ENCODE peak calls at places on chromosomes 1 and 21, in eight cellular contexts. One of them, this sample, is unnamed. For H3K4me1, the result is how much of the 10 kb centered on the place peaks cover.

GRCh38 chr1:909861-910310 is 13.8 kb upstream of the SAMD11 start:
- DNase-seq in ovary: no peak
- DNase-seq in breast epithelium: peak
- DNase-seq in psoas muscle: no peak
- DNase-seq in transverse colon: peak
- DNase-seq in iPS DF 6.9: no peak
- DNase-seq in SJCRH30: no peak
- DNase-seq in thyroid gland: no peak
- DNase-seq in this sample: peak

GRCh38 chr1:207619833-207620572 is 24.9 kb upstream of the CR1L start:
- DNase-seq in ovary: peak
- DNase-seq in breast epithelium: no peak
- DNase-seq in psoas muscle: no peak
- DNase-seq in transverse colon: no peak
- DNase-seq in iPS DF 6.9: no peak
- DNase-seq in SJCRH30: peak
- DNase-seq in thyroid gland: peak
- DNase-seq in this sample: peak

GRCh38 chr1:232084584-232085223 is 458.1 kb downstream of the DISC1 start:
- DNase-seq in ovary: no peak
- DNase-seq in breast epithelium: no peak
- DNase-seq in psoas muscle: no peak
- DNase-seq in transverse colon: no peak
- DNase-seq in iPS DF 6.9: peak
- DNase-seq in SJCRH30: peak
- DNase-seq in thyroid gland: no peak
- DNase-seq in this sample: no peak

GRCh38 chr1:55993608-55994251 is 585.6 kb downstream of the PLPP3 start:
- DNase-seq in ovary: no peak
- DNase-seq in breast epithelium: no peak
- DNase-seq in psoas muscle: no peak
- DNase-seq in transverse colon: no peak
- DNase-seq in iPS DF 6.9: no peak
- DNase-seq in SJCRH30: no peak
- DNase-seq in thyroid gland: no peak
- DNase-seq in this sample: no peak

GRCh38 chr1:2446394-2446793 is 29.7 kb upstream of the PLCH2 start:
- DNase-seq in ovary: no peak
- DNase-seq in breast epithelium: no peak
- DNase-seq in psoas muscle: no peak
- DNase-seq in transverse colon: no peak
- DNase-seq in iPS DF 6.9: no peak
- DNase-seq in SJCRH30: no peak
- DNase-seq in thyroid gland: no peak
- DNase-seq in this sample: no peak

GRCh38 chr1:99297923-99298322 is 33.6 kb downstream of the PLPPR4 start:
- DNase-seq in ovary: no peak
- DNase-seq in breast epithelium: no peak
- DNase-seq in psoas muscle: no peak
- DNase-seq in transverse colon: no peak
- DNase-seq in iPS DF 6.9: no peak
- DNase-seq in SJCRH30: no peak
- DNase-seq in thyroid gland: no peak
- DNase-seq in this sample: no peak

GRCh38 chr21:42683371-42684108 is 30.1 kb downstream of the PDE9A start:
- DNase-seq in ovary: no peak
- DNase-seq in breast epithelium: no peak
- DNase-seq in psoas muscle: no peak
- DNase-seq in transverse colon: no peak
- DNase-seq in iPS DF 6.9: no peak
- DNase-seq in SJCRH30: no peak
- DNase-seq in thyroid gland: no peak
- DNase-seq in this sample: no peak

GRCh38 chr1:17612831-17613230 is 73.3 kb downstream of the ARHGEF10L start:
- DNase-seq in ovary: no peak
- DNase-seq in breast epithelium: no peak
- DNase-seq in psoas muscle: no peak
- DNase-seq in transverse colon: no peak
- DNase-seq in iPS DF 6.9: no peak
- DNase-seq in SJCRH30: no peak
- DNase-seq in thyroid gland: no peak
- DNase-seq in this sample: no peak

GRCh38 chr1:228375578-228376261 is 30.9 kb downstream of the TRIM11 start:
- DNase-seq in ovary: no peak
- DNase-seq in breast epithelium: no peak
- DNase-seq in psoas muscle: peak
- DNase-seq in transverse colon: no peak
- DNase-seq in iPS DF 6.9: no peak
- DNase-seq in SJCRH30: no peak
- DNase-seq in thyroid gland: no peak
- DNase-seq in this sample: peak

GRCh38 chr1:98315309-98315708 is 346.2 kb upstream of the SNX7 start:
- DNase-seq in ovary: no peak
- DNase-seq in breast epithelium: no peak
- DNase-seq in psoas muscle: no peak
- DNase-seq in transverse colon: no peak
- DNase-seq in iPS DF 6.9: no peak
- DNase-seq in SJCRH30: no peak
- DNase-seq in thyroid gland: no peak
- DNase-seq in this sample: no peak

GRCh38 chr1:18535391-18536210 is 54.9 kb downstream of the KLHDC7A start:
- DNase-seq in ovary: no peak
- DNase-seq in breast epithelium: no peak
- DNase-seq in psoas muscle: no peak
- DNase-seq in transverse colon: peak
- DNase-seq in iPS DF 6.9: no peak
- DNase-seq in SJCRH30: no peak
- DNase-seq in thyroid gland: no peak
- DNase-seq in this sample: no peak

GRCh38 chr21:46570119-46570518 is 34.8 kb downstream of the S100B start:
- DNase-seq in ovary: no peak
- DNase-seq in breast epithelium: no peak
- DNase-seq in psoas muscle: no peak
- DNase-seq in transverse colon: no peak
- DNase-seq in iPS DF 6.9: no peak
- DNase-seq in SJCRH30: no peak
- DNase-seq in thyroid gland: no peak
- DNase-seq in this sample: no peak

GRCh38 chr1:230926182-230926581 is 52.5 kb downstream of the TTC13 start:
- DNase-seq in ovary: no peak
- DNase-seq in breast epithelium: no peak
- DNase-seq in psoas muscle: no peak
- DNase-seq in transverse colon: no peak
- DNase-seq in iPS DF 6.9: no peak
- DNase-seq in SJCRH30: no peak
- DNase-seq in thyroid gland: no peak
- DNase-seq in this sample: no peak

GRCh38 chr1:104797982-104798381 is 1048.3 kb downstream of the AMY1C start:
- DNase-seq in ovary: no peak
- DNase-seq in breast epithelium: no peak
- DNase-seq in psoas muscle: no peak
- DNase-seq in transverse colon: no peak
- DNase-seq in iPS DF 6.9: no peak
- DNase-seq in SJCRH30: no peak
- DNase-seq in thyroid gland: no peak
- DNase-seq in this sample: no peak

GRCh38 chr1:27427329-27427728 is 34.9 kb downstream of the GPR3 start:
- DNase-seq in ovary: no peak
- DNase-seq in breast epithelium: no peak
- DNase-seq in psoas muscle: no peak
- DNase-seq in transverse colon: no peak
- DNase-seq in iPS DF 6.9: no peak
- DNase-seq in SJCRH30: no peak
- DNase-seq in thyroid gland: no peak
- DNase-seq in this sample: no peak

GRCh38 chr1:27430903-27431653 is 38.7 kb downstream of the GPR3 start:
- DNase-seq in ovary: no peak
- DNase-seq in breast epithelium: no peak
- DNase-seq in psoas muscle: no peak
- DNase-seq in transverse colon: no peak
- DNase-seq in iPS DF 6.9: no peak
- DNase-seq in SJCRH30: peak
- DNase-seq in thyroid gland: no peak
- DNase-seq in this sample: no peak

GRCh38 chr1:27427836-27428315 is 35.5 kb downstream of the GPR3 start:
- DNase-seq in ovary: no peak
- DNase-seq in breast epithelium: no peak
- DNase-seq in psoas muscle: no peak
- DNase-seq in transverse colon: no peak
- DNase-seq in iPS DF 6.9: no peak
- DNase-seq in SJCRH30: no peak
- DNase-seq in thyroid gland: no peak
- DNase-seq in this sample: no peak

GRCh38 chr1:27429029-27429425 is 36.6 kb downstream of the GPR3 start:
- DNase-seq in ovary: no peak
- DNase-seq in breast epithelium: no peak
- DNase-seq in psoas muscle: no peak
- DNase-seq in transverse colon: no peak
- DNase-seq in iPS DF 6.9: no peak
- DNase-seq in SJCRH30: peak
- DNase-seq in thyroid gland: no peak
- DNase-seq in this sample: no peak

DNA sequence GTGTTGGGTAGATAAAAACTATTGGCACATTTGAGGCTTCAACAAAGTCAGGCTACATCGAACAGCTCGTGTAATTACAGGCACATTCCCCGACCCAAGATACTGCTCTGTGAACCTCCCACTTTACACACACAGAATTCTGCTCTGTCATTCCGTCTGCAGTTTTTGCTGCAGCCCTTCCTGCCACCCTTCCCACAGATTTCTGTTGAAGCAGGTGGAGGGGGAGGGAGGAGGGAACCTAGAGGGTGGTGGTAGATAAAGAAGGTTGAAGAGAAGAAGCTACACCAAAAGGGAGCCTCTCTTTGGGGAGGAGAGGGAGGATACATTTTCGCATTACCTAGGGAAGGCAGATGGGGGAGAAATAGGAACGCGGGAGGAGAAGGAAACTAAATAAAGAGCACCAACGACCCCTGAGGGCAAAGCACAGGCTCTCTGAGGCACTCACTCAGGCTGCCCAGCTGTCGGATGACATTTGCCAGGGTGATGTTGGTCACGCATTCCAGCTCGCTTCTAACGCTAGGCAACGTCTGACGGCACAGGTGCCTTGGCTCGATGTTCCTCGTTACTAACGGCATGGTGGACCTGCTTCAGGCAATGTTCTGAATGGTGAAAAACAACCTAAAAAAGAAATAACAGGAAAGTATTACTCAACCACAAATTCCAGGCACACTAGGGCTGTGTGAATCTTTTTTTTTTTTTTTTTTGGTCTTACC is 36.0 kb downstream of the GPR3 start:
- DNase-seq in ovary: no peak
- DNase-seq in breast epithelium: peak
- DNase-seq in psoas muscle: peak
- DNase-seq in transverse colon: no peak
- DNase-seq in iPS DF 6.9: no peak
- DNase-seq in SJCRH30: peak
- DNase-seq in thyroid gland: peak
- DNase-seq in this sample: no peak
- H3K4me3 ChIP-seq in ovary: no peak
- H3K4me3 ChIP-seq in breast epithelium: peak
- H3K4me3 ChIP-seq in psoas muscle: peak
- H3K4me3 ChIP-seq in transverse colon: no peak
- H3K4me3 ChIP-seq in iPS DF 6.9: no peak
- H3K4me3 ChIP-seq in SJCRH30: peak
- H3K4me3 ChIP-seq in thyroid gland: no peak
- H3K4me3 ChIP-seq in this sample: peak

GRCh38 chr1:15212989-15213291 is 34.1 kb upstream of the FHAD1 start:
- DNase-seq in ovary: no peak
- DNase-seq in breast epithelium: no peak
- DNase-seq in psoas muscle: no peak
- DNase-seq in transverse colon: no peak
- DNase-seq in iPS DF 6.9: no peak
- DNase-seq in SJCRH30: peak
- DNase-seq in thyroid gland: no peak
- DNase-seq in this sample: no peak
- H3K4me1 ChIP-seq in ovary: under half
- H3K4me1 ChIP-seq in breast epithelium: under half
- H3K4me1 ChIP-seq in psoas muscle: under half
- H3K4me1 ChIP-seq in transverse colon: under half
- H3K4me1 ChIP-seq in iPS DF 6.9: under half
- H3K4me1 ChIP-seq in SJCRH30: under half
- H3K4me1 ChIP-seq in thyroid gland: under half
- H3K4me1 ChIP-seq in this sample: under half

DNA sequence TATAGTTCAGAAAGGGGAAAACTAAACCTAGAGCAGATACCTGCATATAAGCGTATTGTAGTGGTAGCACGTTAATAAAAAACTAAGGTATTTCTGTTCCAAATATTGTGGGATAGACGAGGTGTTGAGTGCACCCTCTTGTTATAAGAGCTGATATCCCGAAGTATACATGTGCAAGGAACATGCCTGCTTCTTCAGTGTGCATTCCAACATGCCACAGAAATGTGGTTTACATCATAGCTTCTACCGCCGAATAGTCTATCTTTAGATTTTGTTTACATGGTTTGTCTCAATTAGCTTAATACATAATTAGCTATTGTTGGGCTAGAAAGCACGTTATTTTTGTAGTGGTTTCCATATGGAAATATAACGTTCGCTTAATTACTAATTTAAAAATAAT is 2.2 kb downstream of the CHRM3 start:
- DNase-seq in ovary: no peak
- DNase-seq in breast epithelium: no peak
- DNase-seq in psoas muscle: no peak
- DNase-seq in transverse colon: no peak
- DNase-seq in iPS DF 6.9: no peak
- DNase-seq in SJCRH30: no peak
- DNase-seq in thyroid gland: no peak
- DNase-seq in this sample: no peak
- H3K4me3 ChIP-seq in ovary: peak
- H3K4me3 ChIP-seq in breast epithelium: no peak
- H3K4me3 ChIP-seq in psoas muscle: no peak
- H3K4me3 ChIP-seq in transverse colon: no peak
- H3K4me3 ChIP-seq in iPS DF 6.9: no peak
- H3K4me3 ChIP-seq in SJCRH30: no peak
- H3K4me3 ChIP-seq in thyroid gland: no peak
- H3K4me3 ChIP-seq in this sample: no peak

GRCh38 chr1:233256191-233256590 is 39.3 kb downstream of the PCNX2 start:
- DNase-seq in ovary: no peak
- DNase-seq in breast epithelium: no peak
- DNase-seq in psoas muscle: no peak
- DNase-seq in transverse colon: no peak
- DNase-seq in iPS DF 6.9: no peak
- DNase-seq in SJCRH30: no peak
- DNase-seq in thyroid gland: no peak
- DNase-seq in this sample: no peak

GRCh38 chr1:233261615-233262168 is 33.8 kb downstream of the PCNX2 start:
- DNase-seq in ovary: no peak
- DNase-seq in breast epithelium: no peak
- DNase-seq in psoas muscle: no peak
- DNase-seq in transverse colon: no peak
- DNase-seq in iPS DF 6.9: no peak
- DNase-seq in SJCRH30: no peak
- DNase-seq in thyroid gland: no peak
- DNase-seq in this sample: no peak

GRCh38 chr1:233256789-233257188 is 38.7 kb downstream of the PCNX2 start:
- DNase-seq in ovary: no peak
- DNase-seq in breast epithelium: no peak
- DNase-seq in psoas muscle: no peak
- DNase-seq in transverse colon: no peak
- DNase-seq in iPS DF 6.9: no peak
- DNase-seq in SJCRH30: no peak
- DNase-seq in thyroid gland: no peak
- DNase-seq in this sample: no peak

GRCh38 chr1:233257786-233258185 is 37.7 kb downstream of the PCNX2 start:
- DNase-seq in ovary: no peak
- DNase-seq in breast epithelium: no peak
- DNase-seq in psoas muscle: no peak
- DNase-seq in transverse colon: no peak
- DNase-seq in iPS DF 6.9: no peak
- DNase-seq in SJCRH30: no peak
- DNase-seq in thyroid gland: no peak
- DNase-seq in this sample: no peak

GRCh38 chr1:233261206-233261605 is 34.3 kb downstream of the PCNX2 start:
- DNase-seq in ovary: no peak
- DNase-seq in breast epithelium: no peak
- DNase-seq in psoas muscle: no peak
- DNase-seq in transverse colon: no peak
- DNase-seq in iPS DF 6.9: no peak
- DNase-seq in SJCRH30: no peak
- DNase-seq in thyroid gland: no peak
- DNase-seq in this sample: no peak
- H3K4me1 ChIP-seq in ovary: under half
- H3K4me1 ChIP-seq in breast epithelium: under half
- H3K4me1 ChIP-seq in psoas muscle: under half
- H3K4me1 ChIP-seq in transverse colon: under half
- H3K4me1 ChIP-seq in iPS DF 6.9: under half
- H3K4me1 ChIP-seq in SJCRH30: under half
- H3K4me1 ChIP-seq in thyroid gland: under half
- H3K4me1 ChIP-seq in this sample: under half

This sample was measured in adrenal gland.